ENCODE peak calls at places on chromosomes 16 and 17, in five cellular contexts. One of them, this sample, is unnamed.

GRCh38 chr16:66913081-66913480 is 5.6 kb downstream of the CDH16 start:
- DNase-seq in HCT116: no peak
- DNase-seq in SK-N-SH: no peak
- DNase-seq in HepG2: no peak
- DNase-seq in GM12878: no peak
- DNase-seq in this sample: no peak

GRCh38 chr17:14604920-14605599 is 304.2 kb downstream of the HS3ST3B1 start:
- DNase-seq in HCT116: no peak
- DNase-seq in SK-N-SH: no peak
- DNase-seq in HepG2: no peak
- DNase-seq in GM12878: no peak
- DNase-seq in this sample: no peak

GRCh38 chr17:21286771-21287702 is 2.5 kb downstream of the MAP2K3 start:
- DNase-seq in HCT116: peak
- DNase-seq in SK-N-SH: no peak
- DNase-seq in HepG2: peak
- DNase-seq in GM12878: no peak
- DNase-seq in this sample: no peak

GRCh38 chr17:11823862-11824261 is 173.4 kb downstream of the ZNF18 start:
- DNase-seq in HCT116: no peak
- DNase-seq in SK-N-SH: no peak
- DNase-seq in HepG2: no peak
- DNase-seq in GM12878: no peak
- DNase-seq in this sample: no peak

GRCh38 chr17:72466199-72466598 is 345.4 kb downstream of the SOX9 start:
- DNase-seq in HCT116: no peak
- DNase-seq in SK-N-SH: no peak
- DNase-seq in HepG2: peak
- DNase-seq in GM12878: peak
- DNase-seq in this sample: no peak

GRCh38 chr16:84459941-84460405 is 44.5 kb downstream of the MEAK7 start:
- DNase-seq in HCT116: no peak
- DNase-seq in SK-N-SH: no peak
- DNase-seq in HepG2: no peak
- DNase-seq in GM12878: no peak
- DNase-seq in this sample: no peak

GRCh38 chr16:50266337-50267091 is at the start of gene ADCY7:
- DNase-seq in HCT116: peak
- DNase-seq in SK-N-SH: peak
- DNase-seq in HepG2: no peak
- DNase-seq in GM12878: no peak
- DNase-seq in this sample: no peak

GRCh38 chr17:82966415-82966814 is 113.0 kb upstream of the METRNL start:
- DNase-seq in HCT116: no peak
- DNase-seq in SK-N-SH: no peak
- DNase-seq in HepG2: no peak
- DNase-seq in GM12878: no peak
- DNase-seq in this sample: no peak

GRCh38 chr17:39186481-39187002 is 10.9 kb downstream of the CACNB1 start:
- DNase-seq in HCT116: no peak
- DNase-seq in SK-N-SH: no peak
- DNase-seq in HepG2: no peak
- DNase-seq in GM12878: no peak
- DNase-seq in this sample: no peak

GRCh38 chr17:80938556-80938955 is 53.1 kb upstream of the CHMP6 start:
- DNase-seq in HCT116: no peak
- DNase-seq in SK-N-SH: no peak
- DNase-seq in HepG2: no peak
- DNase-seq in GM12878: no peak
- DNase-seq in this sample: no peak

GRCh38 chr17:535165-535564 is 179.5 kb downstream of the VPS53 start:
- DNase-seq in HCT116: no peak
- DNase-seq in SK-N-SH: no peak
- DNase-seq in HepG2: no peak
- DNase-seq in GM12878: no peak
- DNase-seq in this sample: no peak

GRCh38 chr17:80274317-80274716 is 13.7 kb downstream of the RNF213 start:
- DNase-seq in HCT116: no peak
- DNase-seq in SK-N-SH: peak
- DNase-seq in HepG2: no peak
- DNase-seq in GM12878: no peak
- DNase-seq in this sample: no peak

GRCh38 chr17:49971199-49971847 is 2.3 kb downstream of the DLX4 start:
- DNase-seq in HCT116: no peak
- DNase-seq in SK-N-SH: no peak
- DNase-seq in HepG2: no peak
- DNase-seq in GM12878: no peak
- DNase-seq in this sample: no peak

GRCh38 chr16:89822188-89823086 is 5.8 kb upstream of the SPIRE2 start:
- DNase-seq in HCT116: no peak
- DNase-seq in SK-N-SH: no peak
- DNase-seq in HepG2: peak
- DNase-seq in GM12878: no peak
- DNase-seq in this sample: no peak

GRCh38 chr17:39605492-39606433 is 2.0 kb downstream of the NEUROD2 start:
- DNase-seq in HCT116: no peak
- DNase-seq in SK-N-SH: peak
- DNase-seq in HepG2: no peak
- DNase-seq in GM12878: no peak
- DNase-seq in this sample: no peak

GRCh38 chr16:22077700-22078313 is 14.5 kb upstream of the VWA3A start:
- DNase-seq in HCT116: peak
- DNase-seq in SK-N-SH: peak
- DNase-seq in HepG2: peak
- DNase-seq in GM12878: no peak
- DNase-seq in this sample: peak

GRCh38 chr17:802901-803881 is 21.0 kb downstream of the MRM3 start:
- DNase-seq in HCT116: no peak
- DNase-seq in SK-N-SH: peak
- DNase-seq in HepG2: no peak
- DNase-seq in GM12878: no peak
- DNase-seq in this sample: no peak

GRCh38 chr17:2034806-2035548 is 5.0 kb downstream of the DPH1 start:
- DNase-seq in HCT116: no peak
- DNase-seq in SK-N-SH: no peak
- DNase-seq in HepG2: no peak
- DNase-seq in GM12878: no peak
- DNase-seq in this sample: no peak

GRCh38 chr17:11391134-11391533 is 150.1 kb downstream of the SHISA6 start:
- DNase-seq in HCT116: no peak
- DNase-seq in SK-N-SH: peak
- DNase-seq in HepG2: peak
- DNase-seq in GM12878: no peak
- DNase-seq in this sample: no peak

GRCh38 chr17:83007504-83008475 is 71.6 kb upstream of the METRNL start:
- DNase-seq in HCT116: no peak
- DNase-seq in SK-N-SH: peak
- DNase-seq in HepG2: no peak
- DNase-seq in GM12878: no peak
- DNase-seq in this sample: peak

GRCh38 chr16:29230671-29231091 is 175.8 kb downstream of the NPIPB11 start:
- DNase-seq in HCT116: no peak
- DNase-seq in SK-N-SH: no peak
- DNase-seq in HepG2: no peak
- DNase-seq in GM12878: no peak
- DNase-seq in this sample: no peak

GRCh38 chr17:77354721-77355455 is 214.1 kb downstream of the SEC14L1 start:
- DNase-seq in HCT116: no peak
- DNase-seq in SK-N-SH: peak
- DNase-seq in HepG2: peak
- DNase-seq in GM12878: no peak
- DNase-seq in this sample: no peak

GRCh38 chr16:79317521-79317920 is 283.0 kb downstream of the MAF start:
- DNase-seq in HCT116: no peak
- DNase-seq in SK-N-SH: no peak
- DNase-seq in HepG2: no peak
- DNase-seq in GM12878: no peak
- DNase-seq in this sample: no peak

GRCh38 chr17:6110088-6110487 is 39.9 kb downstream of the WSCD1 start:
- DNase-seq in HCT116: no peak
- DNase-seq in SK-N-SH: no peak
- DNase-seq in HepG2: no peak
- DNase-seq in GM12878: no peak
- DNase-seq in this sample: no peak

GRCh38 chr17:52653014-52653413 is 494.5 kb upstream of the CA10 start:
- DNase-seq in HCT116: no peak
- DNase-seq in SK-N-SH: no peak
- DNase-seq in HepG2: no peak
- DNase-seq in GM12878: no peak
- DNase-seq in this sample: no peak

GRCh38 chr17:50889528-50890118 is 23.5 kb upstream of the TOB1 start:
- DNase-seq in HCT116: no peak
- DNase-seq in SK-N-SH: no peak
- DNase-seq in HepG2: peak
- DNase-seq in GM12878: no peak
- DNase-seq in this sample: no peak

GRCh38 chr17:74957935-74958549 is 14.5 kb downstream of the HID1 start:
- DNase-seq in HCT116: no peak
- DNase-seq in SK-N-SH: peak
- DNase-seq in HepG2: peak
- DNase-seq in GM12878: no peak
- DNase-seq in this sample: peak

GRCh38 chr16:30458561-30459394 is 13.1 kb upstream of the SEPHS2 start:
- DNase-seq in HCT116: no peak
- DNase-seq in SK-N-SH: no peak
- DNase-seq in HepG2: peak
- DNase-seq in GM12878: peak
- DNase-seq in this sample: no peak
- TF ChIP-seq JUND in HCT116: no peak
- TF ChIP-seq JUND in SK-N-SH: no peak
- TF ChIP-seq JUND in HepG2: no peak
- TF ChIP-seq JUND in GM12878: peak
- TF ChIP-seq JUND in this sample: no peak

GRCh38 chr17:64009571-64010402 is 10.6 kb downstream of the ICAM2 start:
- DNase-seq in HCT116: no peak
- DNase-seq in SK-N-SH: no peak
- DNase-seq in HepG2: no peak
- DNase-seq in GM12878: no peak
- DNase-seq in this sample: no peak
- TF ChIP-seq JUND in HCT116: no peak
- TF ChIP-seq JUND in SK-N-SH: no peak
- TF ChIP-seq JUND in HepG2: no peak
- TF ChIP-seq JUND in GM12878: no peak
- TF ChIP-seq JUND in this sample: no peak

GRCh38 chr16:2528161-2529060 is 2.8 kb downstream of the CEMP1 start:
- DNase-seq in HCT116: no peak
- DNase-seq in SK-N-SH: peak
- DNase-seq in HepG2: no peak
- DNase-seq in GM12878: no peak
- DNase-seq in this sample: no peak

GRCh38 chr16:2529061-2529931 is 1.9 kb downstream of the CEMP1 start:
- DNase-seq in HCT116: no peak
- DNase-seq in SK-N-SH: peak
- DNase-seq in HepG2: no peak
- DNase-seq in GM12878: no peak
- DNase-seq in this sample: no peak

GRCh38 chr16:2526135-2526534 is 5.1 kb downstream of the CEMP1 start:
- DNase-seq in HCT116: no peak
- DNase-seq in SK-N-SH: peak
- DNase-seq in HepG2: no peak
- DNase-seq in GM12878: no peak
- DNase-seq in this sample: no peak

GRCh38 chr16:2527071-2527783 is 4.0 kb downstream of the CEMP1 start:
- DNase-seq in HCT116: no peak
- DNase-seq in SK-N-SH: peak
- DNase-seq in HepG2: no peak
- DNase-seq in GM12878: no peak
- DNase-seq in this sample: no peak

DNA sequence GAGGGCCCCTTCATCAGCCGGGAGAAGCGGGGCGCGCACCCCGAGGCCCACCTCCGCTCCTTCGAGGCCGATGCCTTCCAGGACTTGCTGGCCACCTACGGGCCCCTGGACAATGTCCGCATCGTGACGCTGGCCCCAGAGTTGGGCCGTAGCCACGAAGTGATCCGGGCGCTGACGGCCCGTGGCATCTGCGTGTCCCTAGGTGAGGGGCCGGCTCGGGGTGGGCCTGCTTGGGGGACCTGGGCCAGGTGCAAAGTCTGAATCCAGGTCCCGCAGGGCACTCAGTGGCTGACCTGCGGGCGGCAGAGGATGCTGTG is 3.5 kb downstream of the CEMP1 start:
- DNase-seq in HCT116: no peak
- DNase-seq in SK-N-SH: no peak
- DNase-seq in HepG2: no peak
- DNase-seq in GM12878: no peak
- DNase-seq in this sample: no peak
- TF ChIP-seq JUND in HCT116: no peak
- TF ChIP-seq JUND in SK-N-SH: no peak
- TF ChIP-seq JUND in HepG2: no peak
- TF ChIP-seq JUND in GM12878: no peak
- TF ChIP-seq JUND in this sample: no peak

DNA sequence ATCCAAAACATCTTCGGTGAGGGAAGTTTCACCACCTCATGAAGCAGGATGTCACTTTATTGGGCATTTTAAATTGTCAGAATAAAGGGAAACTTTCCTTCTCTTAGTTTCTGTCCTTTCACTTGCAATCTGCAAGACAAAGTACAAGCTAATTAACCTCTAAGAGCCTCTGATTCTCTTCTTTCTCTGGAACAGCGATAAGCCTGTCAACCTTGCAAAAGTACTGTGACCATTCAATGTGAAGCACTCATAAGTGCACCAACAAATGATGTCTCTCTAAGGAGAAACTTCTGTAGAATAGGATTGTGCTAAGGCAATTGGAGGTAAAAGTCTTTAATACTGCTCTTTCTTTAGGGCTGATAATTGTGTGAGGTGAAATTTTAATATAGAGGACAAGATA is 1622.3 kb downstream of the CDH8 start:
- DNase-seq in HCT116: no peak
- DNase-seq in SK-N-SH: no peak
- DNase-seq in HepG2: no peak
- DNase-seq in GM12878: no peak
- DNase-seq in this sample: no peak
- TF ChIP-seq JUND in HCT116: no peak
- TF ChIP-seq JUND in SK-N-SH: no peak
- TF ChIP-seq JUND in HepG2: no peak
- TF ChIP-seq JUND in GM12878: no peak
- TF ChIP-seq JUND in this sample: no peak

GRCh38 chr16:77841275-77841640 is 52.9 kb downstream of the VAT1L start:
- DNase-seq in HCT116: no peak
- DNase-seq in SK-N-SH: no peak
- DNase-seq in HepG2: no peak
- DNase-seq in GM12878: no peak
- DNase-seq in this sample: peak
- TF ChIP-seq JUND in HCT116: no peak
- TF ChIP-seq JUND in SK-N-SH: no peak
- TF ChIP-seq JUND in HepG2: no peak
- TF ChIP-seq JUND in GM12878: no peak
- TF ChIP-seq JUND in this sample: no peak